ENCODE peak calls at places on chromosomes 12 and 14, in five cellular contexts. G is fibroblast of the aortic adventitia, V is left ventricle myocardium inferior, N is transverse colon, T is cardiac muscle cell. S is an unnamed sample.

GRCh38 chr12:49017764-49018281 is 753 bp downstream of the PRKAG1 start:
- DNase-seq in G (no peak), V (no peak), N (no peak), T (peak; percentile 70), S (no peak)

GRCh38 chr12:2212971-2213869 is 160.4 kb downstream of the CACNA1C start:
- DNase-seq in G (no peak), V (no peak), N (no peak), T (peak; percentile 17), S (peak; percentile 8)

GRCh38 chr12:99444859-99445316 is 202.7 kb upstream of the GARIN6 start:
- DNase-seq in G (no peak), V (no peak), N (no peak), T (no peak), S (no peak)

GRCh38 chr14:95339301-95339865 is 19.7 kb upstream of the CLMN start:
- DNase-seq in G (no peak), V (no peak), N (peak; percentile 86), T (no peak), S (no peak)

GRCh38 chr12:54970741-54971140 is 13.8 kb downstream of the TESPA1 start:
- DNase-seq in G (no peak), V (no peak), N (no peak), T (no peak), S (no peak)

GRCh38 chr14:20262642-20263128 is 23.6 kb downstream of the OR11H4 start:
- DNase-seq in G (peak; percentile 59), V (no peak), N (no peak), T (peak; percentile 57), S (no peak)

GRCh38 chr14:94485944-94486841 is 10.2 kb upstream of the SERPINA9 start:
- DNase-seq in G (peak; percentile 54), V (peak; percentile 27), N (peak; percentile 41), T (peak; percentile 67), S (peak; percentile 50)

GRCh38 chr14:61994589-61994988 is 232.4 kb downstream of the SNAPC1 start:
- DNase-seq in G (no peak), V (no peak), N (no peak), T (no peak), S (no peak)

GRCh38 chr14:89233184-89233583 is 183.8 kb downstream of the FOXN3 start:
- DNase-seq in G (no peak), V (no peak), N (no peak), T (no peak), S (no peak)

GRCh38 chr14:21884995-21885394 is 211.4 kb upstream of the OR4E1 start:
- DNase-seq in G (no peak), V (no peak), N (no peak), T (no peak), S (no peak)

GRCh38 chr14:72554994-72555608 is 338.8 kb downstream of the DPF3 start:
- DNase-seq in G (no peak), V (no peak), N (no peak), T (no peak), S (no peak)

GRCh38 chr14:55707365-55707804 is 127.4 kb downstream of the KTN1 start:
- DNase-seq in G (peak; percentile 75), V (no peak), N (no peak), T (peak; percentile 75), S (peak; percentile 65)

GRCh38 chr14:105179191-105179590 is 1.9 kb downstream of the NUDT14 start:
- DNase-seq in G (no peak), V (no peak), N (no peak), T (no peak), S (no peak)

GRCh38 chr14:105178868-105179140 is 2.3 kb downstream of the NUDT14 start:
- DNase-seq in G (no peak), V (no peak), N (no peak), T (no peak), S (no peak)

GRCh38 chr14:105177082-105177481 is 4.0 kb downstream of the NUDT14 start:
- DNase-seq in G (no peak), V (no peak), N (no peak), T (no peak), S (no peak)

GRCh38 chr14:105176513-105176912 is 4.6 kb downstream of the NUDT14 start:
- DNase-seq in G (no peak), V (no peak), N (no peak), T (no peak), S (no peak)

DNA sequence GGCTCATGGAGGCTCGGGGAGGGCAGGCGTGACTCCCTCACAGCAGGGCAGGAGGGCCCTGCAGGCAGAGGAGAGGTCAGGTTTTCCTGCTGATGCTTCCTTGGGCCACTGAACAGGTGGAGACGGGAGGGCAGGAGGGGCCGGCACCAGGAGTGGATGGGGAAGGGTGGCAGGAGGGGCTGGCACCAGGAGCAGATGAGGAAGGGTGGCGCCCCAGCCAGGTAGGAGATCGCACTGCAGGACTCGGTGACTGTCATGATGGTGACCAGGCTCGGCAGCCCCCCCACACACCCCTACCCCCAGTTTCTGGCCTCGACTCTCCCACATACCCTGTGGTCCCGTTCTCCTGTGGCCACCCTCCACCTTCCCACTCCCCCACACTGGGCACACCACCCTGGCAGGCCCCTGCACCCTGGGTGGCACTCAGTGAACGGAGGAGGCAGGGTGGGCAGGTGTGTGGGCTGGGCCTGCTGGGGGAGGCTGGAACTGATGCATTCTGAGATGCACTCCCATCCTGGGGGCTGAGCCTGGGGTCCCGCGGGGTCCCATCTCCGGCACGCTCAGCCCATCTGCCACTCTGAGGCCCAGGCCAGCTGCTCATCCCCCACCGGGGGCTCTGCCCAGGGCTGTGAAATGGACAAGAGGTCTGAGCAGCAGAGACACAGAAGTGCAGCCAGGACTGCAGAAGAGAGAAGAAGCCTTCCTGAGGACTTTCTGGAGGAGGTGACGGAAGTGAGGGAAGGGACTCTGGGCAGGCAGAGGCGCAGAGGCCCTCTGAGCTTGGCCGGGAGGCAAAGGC is 2.8 kb downstream of the NUDT14 start:
- DNase-seq in G (no peak), V (no peak), N (no peak), T (no peak), S (no peak)
- TF ChIP-seq CTCF in G (no peak), V (no peak), N (no peak), T (no peak), S (no peak)

GRCh38 chr12:107662431-107662830 is 23.2 kb upstream of the PWP1 start:
- DNase-seq in G (no peak), V (no peak), N (no peak), T (no peak), S (no peak)
- H3K4me3 ChIP-seq in G (no peak overlapping the region), V (no peak overlapping the region), N (no peak overlapping the region), T (no peak overlapping the region), S (no peak overlapping the region)

DNA sequence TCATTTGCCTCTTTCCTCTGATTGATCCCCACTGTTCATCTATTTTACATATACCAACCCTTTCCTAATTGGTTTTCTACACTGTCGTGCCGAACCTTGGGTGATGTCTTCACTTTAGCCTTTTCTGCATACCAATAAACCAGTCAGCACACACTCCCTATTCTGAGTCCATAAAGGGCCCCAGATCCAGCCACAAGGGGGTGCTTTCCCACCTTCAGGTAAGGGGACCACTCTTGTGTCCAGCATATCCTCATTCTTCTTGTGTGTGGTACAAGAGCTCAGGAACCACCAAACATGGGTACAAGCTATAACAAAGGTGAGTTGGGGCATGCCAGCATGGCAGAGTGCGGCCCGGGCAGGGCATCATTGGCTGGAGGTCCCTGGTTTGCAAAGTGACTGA is 859.8 kb downstream of the FSCB start:
- DNase-seq in G (peak; percentile 1), V (no peak), N (no peak), T (no peak), S (no peak)
- TF ChIP-seq CTCF in G (peak; percentile 15), V (no peak), N (no peak), T (no peak), S (no peak)

GRCh38 chr12:47021298-47021697 is 58.1 kb upstream of the PCED1B start:
- DNase-seq in G (peak; percentile 92), V (no peak), N (no peak), T (peak; percentile 85), S (peak; percentile 88)
- H3K4me3 ChIP-seq in G (no peak overlapping the region), V (no peak overlapping the region), N (no peak overlapping the region), T (no peak overlapping the region), S (no peak overlapping the region)

DNA sequence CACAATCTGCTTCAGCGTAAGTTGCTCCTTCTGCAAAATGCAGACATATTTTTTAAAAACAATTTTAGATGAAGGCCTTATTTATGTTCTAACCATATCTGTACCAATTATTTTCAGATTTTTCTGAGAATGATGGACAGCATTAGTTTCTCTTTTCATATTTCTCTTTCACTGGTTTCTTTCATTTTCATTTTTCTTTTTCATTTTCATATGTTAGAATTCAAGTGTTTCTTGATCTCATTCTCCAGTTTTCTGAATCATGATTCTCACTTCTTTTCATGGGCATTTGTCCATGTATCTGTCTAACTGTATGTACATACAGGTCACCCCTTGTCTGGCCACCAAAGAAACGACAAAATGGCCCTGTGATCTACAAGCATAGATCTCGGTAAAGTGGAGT is 346.6 kb downstream of the NAV3 start:
- DNase-seq in G (no peak), V (no peak), N (no peak), T (no peak), S (no peak)
- TF ChIP-seq CTCF in G (no peak), V (no peak), N (no peak), T (no peak), S (no peak)

GRCh38 chr12:122399592-122400373 is 22.7 kb downstream of the CLIP1 start:
- DNase-seq in G (peak; percentile 92), V (peak; percentile 53), N (peak; percentile 55), T (peak; percentile 89), S (peak; percentile 87)
- H3K4me3 ChIP-seq in G (peak overlapping the region; percentile 40), V (peak overlapping the region; percentile 41), N (no peak overlapping the region), T (peak overlapping the region; percentile 3), S (no peak overlapping the region)

GRCh38 chr12:108239378-108239777 is 99.7 kb downstream of the CMKLR1 start:
- DNase-seq in G (no peak), V (no peak), N (no peak), T (no peak), S (no peak)

GRCh38 chr12:108236366-108236765 is 102.7 kb downstream of the CMKLR1 start:
- DNase-seq in G (no peak), V (no peak), N (no peak), T (no peak), S (no peak)

GRCh38 chr12:108238474-108238873 is 100.6 kb downstream of the CMKLR1 start:
- DNase-seq in G (no peak), V (no peak), N (no peak), T (no peak), S (no peak)

GRCh38 chr12:108235231-108235959 is 103.7 kb downstream of the CMKLR1 start:
- DNase-seq in G (no peak), V (no peak), N (no peak), T (no peak), S (no peak)

GRCh38 chr12:108237272-108237671 is 101.8 kb downstream of the CMKLR1 start:
- DNase-seq in G (no peak), V (no peak), N (no peak), T (no peak), S (no peak)
- TF ChIP-seq CTCF in G (no peak), V (no peak), N (no peak), T (peak; percentile 24), S (peak; percentile 9)

S was measured in astrocyte of the spinal cord.